ENCODE peak calls at places on chromosomes 5 and 9, in ten cellular contexts. One of them, this sample, is unnamed.

GRCh38 chr9:76586555-76587314 is 127.8 kb downstream of the GCNT1 start:
- DNase-seq in GM13976: no peak
- DNase-seq in activated CD4-positive, alpha-beta memory T cell treated with anti-CD3 and anti-CD28 coated beads, Interleukin-2, amount 10 ng/mL, durations not matched to agents 7 days and 5 days: no peak
- DNase-seq in left cardiac atrium: no peak
- DNase-seq in iris pigment epithelial cell: no peak
- DNase-seq in activated CD8-positive, alpha-beta memory T cell treated with anti-CD3 and anti-CD28 coated beads for 1 hour: no peak
- DNase-seq in NB4: no peak
- DNase-seq in substantia nigra: no peak
- DNase-seq in GM19239: no peak
- DNase-seq in fibroblast of the conjunctiva: no peak
- DNase-seq in this sample: no peak

GRCh38 chr5:14250778-14251711 is 107.9 kb downstream of the TRIO start:
- DNase-seq in iris pigment epithelial cell: no peak
- DNase-seq in substantia nigra: no peak
- DNase-seq in fibroblast of the conjunctiva: no peak
- DNase-seq in GM13976: no peak
- DNase-seq in left cardiac atrium: no peak
- DNase-seq in GM19239: no peak
- DNase-seq in activated CD4-positive, alpha-beta memory T cell treated with anti-CD3 and anti-CD28 coated beads, Interleukin-2, amount 10 ng/mL, durations not matched to agents 7 days and 5 days: no peak
- DNase-seq in activated CD8-positive, alpha-beta memory T cell treated with anti-CD3 and anti-CD28 coated beads for 1 hour: no peak
- DNase-seq in NB4: no peak
- DNase-seq in this sample: no peak

GRCh38 chr5:111998871-111999270 is 241.9 kb upstream of the NREP start:
- DNase-seq in NB4: no peak
- DNase-seq in fibroblast of the conjunctiva: no peak
- DNase-seq in GM13976: no peak
- DNase-seq in activated CD4-positive, alpha-beta memory T cell treated with anti-CD3 and anti-CD28 coated beads, Interleukin-2, amount 10 ng/mL, durations not matched to agents 7 days and 5 days: no peak
- DNase-seq in left cardiac atrium: no peak
- DNase-seq in GM19239: no peak
- DNase-seq in activated CD8-positive, alpha-beta memory T cell treated with anti-CD3 and anti-CD28 coated beads for 1 hour: no peak
- DNase-seq in iris pigment epithelial cell: peak
- DNase-seq in substantia nigra: no peak
- DNase-seq in this sample: no peak

GRCh38 chr5:132774896-132775295 is 2.1 kb downstream of the SEPTIN8 start:
- DNase-seq in substantia nigra: no peak
- DNase-seq in GM13976: no peak
- DNase-seq in activated CD8-positive, alpha-beta memory T cell treated with anti-CD3 and anti-CD28 coated beads for 1 hour: no peak
- DNase-seq in activated CD4-positive, alpha-beta memory T cell treated with anti-CD3 and anti-CD28 coated beads, Interleukin-2, amount 10 ng/mL, durations not matched to agents 7 days and 5 days: no peak
- DNase-seq in GM19239: no peak
- DNase-seq in iris pigment epithelial cell: no peak
- DNase-seq in NB4: no peak
- DNase-seq in fibroblast of the conjunctiva: no peak
- DNase-seq in left cardiac atrium: no peak
- DNase-seq in this sample: no peak

GRCh38 chr5:103474671-103475070 is 87.9 kb downstream of the NUDT12 start:
- DNase-seq in activated CD8-positive, alpha-beta memory T cell treated with anti-CD3 and anti-CD28 coated beads for 1 hour: no peak
- DNase-seq in iris pigment epithelial cell: peak
- DNase-seq in NB4: no peak
- DNase-seq in activated CD4-positive, alpha-beta memory T cell treated with anti-CD3 and anti-CD28 coated beads, Interleukin-2, amount 10 ng/mL, durations not matched to agents 7 days and 5 days: no peak
- DNase-seq in left cardiac atrium: no peak
- DNase-seq in GM19239: no peak
- DNase-seq in GM13976: no peak
- DNase-seq in substantia nigra: no peak
- DNase-seq in fibroblast of the conjunctiva: no peak
- DNase-seq in this sample: no peak

GRCh38 chr9:112334319-112334828 is 955 bp upstream of the PTBP3 start:
- DNase-seq in iris pigment epithelial cell: peak
- DNase-seq in GM19239: no peak
- DNase-seq in activated CD8-positive, alpha-beta memory T cell treated with anti-CD3 and anti-CD28 coated beads for 1 hour: peak
- DNase-seq in fibroblast of the conjunctiva: no peak
- DNase-seq in substantia nigra: no peak
- DNase-seq in activated CD4-positive, alpha-beta memory T cell treated with anti-CD3 and anti-CD28 coated beads, Interleukin-2, amount 10 ng/mL, durations not matched to agents 7 days and 5 days: peak
- DNase-seq in left cardiac atrium: no peak
- DNase-seq in NB4: peak
- DNase-seq in GM13976: peak
- DNase-seq in this sample: peak

GRCh38 chr5:108655750-108656450 is 91.8 kb upstream of the FER start:
- DNase-seq in iris pigment epithelial cell: peak
- DNase-seq in activated CD8-positive, alpha-beta memory T cell treated with anti-CD3 and anti-CD28 coated beads for 1 hour: no peak
- DNase-seq in GM19239: no peak
- DNase-seq in left cardiac atrium: no peak
- DNase-seq in NB4: no peak
- DNase-seq in substantia nigra: no peak
- DNase-seq in GM13976: no peak
- DNase-seq in fibroblast of the conjunctiva: peak
- DNase-seq in activated CD4-positive, alpha-beta memory T cell treated with anti-CD3 and anti-CD28 coated beads, Interleukin-2, amount 10 ng/mL, durations not matched to agents 7 days and 5 days: no peak
- DNase-seq in this sample: no peak

GRCh38 chr9:109780453-109781033 is 545 bp downstream of the PALM2AKAP2 start:
- DNase-seq in GM13976: no peak
- DNase-seq in GM19239: no peak
- DNase-seq in iris pigment epithelial cell: peak
- DNase-seq in substantia nigra: no peak
- DNase-seq in fibroblast of the conjunctiva: no peak
- DNase-seq in left cardiac atrium: no peak
- DNase-seq in NB4: no peak
- DNase-seq in activated CD8-positive, alpha-beta memory T cell treated with anti-CD3 and anti-CD28 coated beads for 1 hour: no peak
- DNase-seq in activated CD4-positive, alpha-beta memory T cell treated with anti-CD3 and anti-CD28 coated beads, Interleukin-2, amount 10 ng/mL, durations not matched to agents 7 days and 5 days: no peak
- DNase-seq in this sample: no peak

GRCh38 chr5:167361841-167362240 is 929.6 kb upstream of the WWC1 start:
- DNase-seq in iris pigment epithelial cell: no peak
- DNase-seq in substantia nigra: no peak
- DNase-seq in activated CD8-positive, alpha-beta memory T cell treated with anti-CD3 and anti-CD28 coated beads for 1 hour: no peak
- DNase-seq in GM19239: no peak
- DNase-seq in NB4: no peak
- DNase-seq in activated CD4-positive, alpha-beta memory T cell treated with anti-CD3 and anti-CD28 coated beads, Interleukin-2, amount 10 ng/mL, durations not matched to agents 7 days and 5 days: no peak
- DNase-seq in GM13976: no peak
- DNase-seq in fibroblast of the conjunctiva: no peak
- DNase-seq in left cardiac atrium: no peak
- DNase-seq in this sample: no peak

GRCh38 chr9:98191615-98192502 is 578 bp downstream of the CORO2A start:
- DNase-seq in activated CD8-positive, alpha-beta memory T cell treated with anti-CD3 and anti-CD28 coated beads for 1 hour: no peak
- DNase-seq in activated CD4-positive, alpha-beta memory T cell treated with anti-CD3 and anti-CD28 coated beads, Interleukin-2, amount 10 ng/mL, durations not matched to agents 7 days and 5 days: peak
- DNase-seq in iris pigment epithelial cell: no peak
- DNase-seq in left cardiac atrium: peak
- DNase-seq in NB4: peak
- DNase-seq in GM19239: no peak
- DNase-seq in substantia nigra: no peak
- DNase-seq in GM13976: peak
- DNase-seq in fibroblast of the conjunctiva: no peak
- DNase-seq in this sample: peak

GRCh38 chr9:26326473-26327044 is 566.0 kb downstream of the CAAP1 start:
- DNase-seq in GM19239: peak
- DNase-seq in NB4: peak
- DNase-seq in GM13976: peak
- DNase-seq in left cardiac atrium: no peak
- DNase-seq in iris pigment epithelial cell: peak
- DNase-seq in substantia nigra: no peak
- DNase-seq in activated CD8-positive, alpha-beta memory T cell treated with anti-CD3 and anti-CD28 coated beads for 1 hour: no peak
- DNase-seq in activated CD4-positive, alpha-beta memory T cell treated with anti-CD3 and anti-CD28 coated beads, Interleukin-2, amount 10 ng/mL, durations not matched to agents 7 days and 5 days: no peak
- DNase-seq in fibroblast of the conjunctiva: peak
- DNase-seq in this sample: no peak